ENCODE peak calls at places on chromosomes 11 and 22, in seven cellular contexts. P is ACHN; F is activated effector memory CD4-positive, alpha-beta T cell treated with Interleukin-2 at 50 U/mL for 16 hours; U is EL; S is left ventricle myocardium inferior; V is NCI-H1417 treated with DMSO at 0.1 percent for 48 hours; M is HT-29. N is an unnamed sample.

GRCh38 chr22:37046589-37046988 is 5.0 kb upstream of the KCTD17 start:
- DNase-seq in S (no peak), U (no peak), M (no peak), P (no peak), V (no peak), F (no peak), N (no peak)

GRCh38 chr11:117884994-117885393 is 8.5 kb upstream of the FXYD6 start:
- DNase-seq in V (no peak), U (no peak), P (no peak), F (no peak), M (no peak), S (no peak), N (no peak)

GRCh38 chr11:11297578-11297977 is 55.5 kb downstream of the CSNK2A3 start:
- DNase-seq in V (no peak), S (no peak), U (peak), F (no peak), P (no peak), M (no peak), N (no peak)

GRCh38 chr11:73520358-73521061 is 77.4 kb downstream of the FAM168A start:
- DNase-seq in M (no peak), S (no peak), U (no peak), P (no peak), V (peak), F (no peak), N (no peak)

GRCh38 chr11:45348729-45349128 is 62.6 kb upstream of the SYT13 start:
- DNase-seq in V (no peak), F (no peak), M (no peak), S (no peak), P (no peak), U (no peak), N (no peak)

GRCh38 chr11:103825469-103825868 is 211.0 kb upstream of the DDI1 start:
- DNase-seq in S (no peak), F (no peak), V (no peak), U (no peak), P (no peak), M (no peak), N (no peak)

GRCh38 chr11:72848846-72849466 is 34.7 kb downstream of the ATG16L2 start:
- DNase-seq in M (peak), U (no peak), S (no peak), V (no peak), P (peak), F (no peak), N (peak)

GRCh38 chr11:94219771-94220170 is 84.6 kb upstream of the IZUMO1R start:
- DNase-seq in S (no peak), M (peak), V (no peak), U (no peak), P (no peak), F (no peak), N (peak)

GRCh38 chr22:27965547-27965946 is 46.5 kb upstream of the PITPNB start:
- DNase-seq in P (no peak), U (no peak), F (no peak), M (no peak), V (no peak), S (no peak), N (no peak)

GRCh38 chr11:18578975-18579598 is 9.4 kb downstream of the UEVLD start:
- DNase-seq in F (no peak), V (no peak), P (no peak), S (no peak), U (no peak), M (peak), N (peak)

GRCh38 chr22:26568207-26568706 is 21.7 kb downstream of the TPST2 start:
- DNase-seq in F (no peak), S (no peak), V (no peak), U (peak), P (no peak), M (peak), N (peak)

GRCh38 chr11:76805206-76805913 is 22.2 kb downstream of the TSKU start:
- DNase-seq in V (no peak), U (no peak), M (peak), P (no peak), F (no peak), S (no peak), N (peak)

GRCh38 chr11:61666684-61667297 is 13.4 kb upstream of the DAGLA start:
- DNase-seq in P (no peak), U (no peak), M (no peak), V (no peak), F (no peak), S (no peak), N (no peak)

GRCh38 chr11:121636341-121637176 is 183.8 kb upstream of the SORL1-AS1 start:
- DNase-seq in P (no peak), S (no peak), F (no peak), M (no peak), V (no peak), U (no peak), N (no peak)

GRCh38 chr11:60455531-60456042 is at the start of gene MS4A1:
- DNase-seq in P (no peak), U (no peak), S (no peak), V (no peak), F (no peak), M (no peak), N (no peak)

GRCh38 chr11:6459049-6459448 is 14.7 kb downstream of the TRIM3 start:
- DNase-seq in U (no peak), V (no peak), M (no peak), S (no peak), F (no peak), P (no peak), N (no peak)

GRCh38 chr11:77547863-77548551 is 41.7 kb upstream of the AQP11 start:
- DNase-seq in S (no peak), P (peak), U (peak), V (peak), F (no peak), M (peak), N (peak)

GRCh38 chr22:29803190-29803589 is 34.9 kb downstream of the ASCC2 start:
- DNase-seq in V (no peak), S (no peak), P (no peak), U (no peak), F (no peak), M (no peak), N (no peak)

GRCh38 chr11:47213985-47214564 is 699 bp upstream of the DDB2 start:
- DNase-seq in S (peak), M (peak), U (peak), V (peak), P (peak), F (peak), N (peak)

GRCh38 chr11:119460582-119460981 is 37.6 kb upstream of the THY1 start:
- DNase-seq in U (no peak), V (no peak), F (no peak), P (no peak), S (no peak), M (no peak), N (no peak)

GRCh38 chr11:114183041-114183511 is 113.1 kb upstream of the NNMT start:
- DNase-seq in F (peak), U (no peak), M (no peak), P (no peak), V (no peak), S (no peak), N (no peak)

GRCh38 chr22:49400866-49401598 is 426.6 kb downstream of the BRD1 start:
- DNase-seq in U (no peak), F (no peak), M (no peak), V (no peak), P (no peak), S (no peak), N (no peak)

GRCh38 chr11:17653606-17654005 is 65.8 kb upstream of the MYOD1 start:
- DNase-seq in F (no peak), U (no peak), V (no peak), M (no peak), P (no peak), S (no peak), N (no peak)

GRCh38 chr22:31135706-31136105 is 4.6 kb downstream of the PLA2G3 start:
- DNase-seq in U (no peak), S (no peak), V (no peak), F (no peak), M (no peak), P (no peak), N (no peak)

GRCh38 chr22:25844601-25845000 is 102.6 kb downstream of the MYO18B start:
- DNase-seq in P (no peak), F (no peak), V (no peak), U (no peak), M (no peak), S (no peak), N (no peak)

GRCh38 chr11:15776387-15776786 is 580.0 kb downstream of the SOX6 start:
- DNase-seq in P (no peak), U (no peak), V (no peak), S (no peak), M (no peak), F (no peak), N (no peak)

GRCh38 chr22:17810570-17811116 is 36.4 kb upstream of the BID start:
- DNase-seq in V (no peak), P (no peak), M (no peak), F (no peak), U (no peak), S (peak), N (no peak)

GRCh38 chr22:30286813-30287625 is 2.3 kb downstream of the CASTOR1 start:
- DNase-seq in V (no peak), F (peak), M (peak), P (peak), U (peak), S (peak), N (peak)

GRCh38 chr11:32072872-32073661 is 17.8 kb upstream of the RCN1 start:
- DNase-seq in F (no peak), S (no peak), U (no peak), V (no peak), P (no peak), M (no peak), N (no peak)

GRCh38 chr11:66338276-66339162 is 2.3 kb upstream of the RIN1 start:
- DNase-seq in S (no peak), V (no peak), M (no peak), U (no peak), P (no peak), F (no peak), N (no peak)

GRCh38 chr11:23138761-23139160 is 278.5 kb upstream of the CCDC179 start:
- DNase-seq in F (no peak), U (no peak), M (no peak), P (no peak), S (no peak), V (no peak), N (no peak)

GRCh38 chr11:34395916-34396555 is 38.2 kb upstream of the ABTB2 start:
- DNase-seq in S (no peak), U (peak), V (no peak), F (no peak), P (no peak), M (no peak), N (no peak)

GRCh38 chr11:57932105-57932504 is 91.6 kb upstream of the OR9Q1 start:
- DNase-seq in F (no peak), P (no peak), M (no peak), S (no peak), V (no peak), U (no peak), N (peak)

GRCh38 chr22:22748756-22749155 is 104.3 kb downstream of the GGTLC2 start:
- DNase-seq in V (no peak), S (no peak), M (no peak), F (no peak), U (no peak), P (no peak), N (no peak)

GRCh38 chr22:17436382-17436951 is 67.2 kb downstream of the CECR2 start:
- DNase-seq in S (no peak), U (no peak), M (no peak), P (no peak), V (no peak), F (no peak), N (no peak)

N was measured in trophoblast cell.